ENCODE peak calls at places on chromosomes 7 and 10, in four cellular contexts. One of them, this sample, is unnamed. For H3K4me1 and H3K27me3, the result is how much of the 10 kb centered on the place peaks cover.

GRCh38 chr7:154581251-154581890 is 421.6 kb downstream of the PAXIP1 start:
- DNase-seq in heart left ventricle: no peak
- DNase-seq in tibial artery: no peak
- DNase-seq in CD8-positive, alpha-beta T cell: no peak
- DNase-seq in this sample: no peak

GRCh38 chr7:91941450-91941849 is 788 bp downstream of the AKAP9 start:
- DNase-seq in heart left ventricle: peak
- DNase-seq in tibial artery: peak
- DNase-seq in CD8-positive, alpha-beta T cell: peak
- DNase-seq in this sample: peak

GRCh38 chr10:42958142-42958868 is 118.6 kb upstream of the RET start:
- DNase-seq in heart left ventricle: no peak
- DNase-seq in tibial artery: no peak
- DNase-seq in CD8-positive, alpha-beta T cell: no peak
- DNase-seq in this sample: no peak

GRCh38 chr10:72951760-72952159 is 2.8 kb downstream of the PLA2G12B start:
- DNase-seq in heart left ventricle: no peak
- DNase-seq in tibial artery: no peak
- DNase-seq in CD8-positive, alpha-beta T cell: no peak
- DNase-seq in this sample: peak

GRCh38 chr10:474406-474805 is 215.1 kb downstream of the DIP2C start:
- DNase-seq in heart left ventricle: no peak
- DNase-seq in tibial artery: no peak
- DNase-seq in CD8-positive, alpha-beta T cell: no peak
- DNase-seq in this sample: no peak

GRCh38 chr7:149125189-149125863 is 798 bp downstream of the ZNF425 start:
- DNase-seq in heart left ventricle: no peak
- DNase-seq in tibial artery: no peak
- DNase-seq in CD8-positive, alpha-beta T cell: no peak
- DNase-seq in this sample: peak

GRCh38 chr10:78063236-78063635 is 29.6 kb downstream of the RPS24 start:
- DNase-seq in heart left ventricle: no peak
- DNase-seq in tibial artery: no peak
- DNase-seq in CD8-positive, alpha-beta T cell: no peak
- DNase-seq in this sample: no peak

GRCh38 chr7:27435461-27435860 is 192.9 kb downstream of the EVX1 start:
- DNase-seq in heart left ventricle: no peak
- DNase-seq in tibial artery: no peak
- DNase-seq in CD8-positive, alpha-beta T cell: no peak
- DNase-seq in this sample: no peak

GRCh38 chr7:142804715-142805114 is 33.9 kb downstream of the PRSS2 start:
- DNase-seq in heart left ventricle: no peak
- DNase-seq in tibial artery: no peak
- DNase-seq in CD8-positive, alpha-beta T cell: peak
- DNase-seq in this sample: no peak

GRCh38 chr7:154909241-154910105 is 93.5 kb downstream of the PAXIP1 start:
- DNase-seq in heart left ventricle: no peak
- DNase-seq in tibial artery: no peak
- DNase-seq in CD8-positive, alpha-beta T cell: no peak
- DNase-seq in this sample: no peak

GRCh38 chr10:16520900-16521299 is 779 bp downstream of the C1QL3 start:
- DNase-seq in heart left ventricle: no peak
- DNase-seq in tibial artery: no peak
- DNase-seq in CD8-positive, alpha-beta T cell: no peak
- DNase-seq in this sample: no peak

GRCh38 chr7:129778770-129779601 is 167.5 kb downstream of the NRF1 start:
- DNase-seq in heart left ventricle: no peak
- DNase-seq in tibial artery: no peak
- DNase-seq in CD8-positive, alpha-beta T cell: no peak
- DNase-seq in this sample: peak

GRCh38 chr10:18005781-18006456 is 54.2 kb downstream of the SLC39A12 start:
- DNase-seq in heart left ventricle: no peak
- DNase-seq in tibial artery: no peak
- DNase-seq in CD8-positive, alpha-beta T cell: no peak
- DNase-seq in this sample: no peak

GRCh38 chr10:35592421-35592820 is 12.7 kb upstream of the GJD4 start:
- DNase-seq in heart left ventricle: no peak
- DNase-seq in tibial artery: no peak
- DNase-seq in CD8-positive, alpha-beta T cell: no peak
- DNase-seq in this sample: no peak

GRCh38 chr7:3092468-3092867 is 48.8 kb upstream of the CARD11 start:
- DNase-seq in heart left ventricle: peak
- DNase-seq in tibial artery: peak
- DNase-seq in CD8-positive, alpha-beta T cell: peak
- DNase-seq in this sample: no peak

GRCh38 chr7:131076032-131076431 is 251.6 kb upstream of the MKLN1 start:
- DNase-seq in heart left ventricle: no peak
- DNase-seq in tibial artery: no peak
- DNase-seq in CD8-positive, alpha-beta T cell: no peak
- DNase-seq in this sample: no peak

GRCh38 chr7:135748770-135749169 is at the start of gene FAM180A:
- DNase-seq in heart left ventricle: peak
- DNase-seq in tibial artery: peak
- DNase-seq in CD8-positive, alpha-beta T cell: no peak
- DNase-seq in this sample: peak

GRCh38 chr7:70694909-70695803 is 436.8 kb upstream of the GALNT17 start:
- DNase-seq in heart left ventricle: peak
- DNase-seq in tibial artery: peak
- DNase-seq in CD8-positive, alpha-beta T cell: no peak
- DNase-seq in this sample: no peak

GRCh38 chr7:38744746-38745145 is 113.6 kb upstream of the AMPH start:
- DNase-seq in heart left ventricle: no peak
- DNase-seq in tibial artery: no peak
- DNase-seq in CD8-positive, alpha-beta T cell: no peak
- DNase-seq in this sample: peak

GRCh38 chr7:12475362-12476063 is 71.8 kb upstream of the VWDE start:
- DNase-seq in heart left ventricle: no peak
- DNase-seq in tibial artery: no peak
- DNase-seq in CD8-positive, alpha-beta T cell: no peak
- DNase-seq in this sample: peak

GRCh38 chr10:28677889-28678686 is 767 bp downstream of the BAMBI start:
- DNase-seq in heart left ventricle: peak
- DNase-seq in tibial artery: peak
- DNase-seq in CD8-positive, alpha-beta T cell: peak
- DNase-seq in this sample: no peak

GRCh38 chr10:4344544-4344994 is 481.4 kb upstream of the AKR1E2 start:
- DNase-seq in heart left ventricle: peak
- DNase-seq in tibial artery: peak
- DNase-seq in CD8-positive, alpha-beta T cell: no peak
- DNase-seq in this sample: peak

GRCh38 chr10:11612004-11613001 is 853 bp upstream of the USP6NL start:
- DNase-seq in heart left ventricle: no peak
- DNase-seq in tibial artery: no peak
- DNase-seq in CD8-positive, alpha-beta T cell: no peak
- DNase-seq in this sample: no peak

GRCh38 chr7:88310950-88311674 is 4.4 kb upstream of the STEAP4 start:
- DNase-seq in heart left ventricle: no peak
- DNase-seq in tibial artery: no peak
- DNase-seq in CD8-positive, alpha-beta T cell: no peak
- DNase-seq in this sample: no peak

GRCh38 chr7:83267141-83267631 is 104.5 kb upstream of the PCLO start:
- DNase-seq in heart left ventricle: no peak
- DNase-seq in tibial artery: no peak
- DNase-seq in CD8-positive, alpha-beta T cell: no peak
- DNase-seq in this sample: peak

GRCh38 chr7:155738652-155739537 is 73.4 kb downstream of the SHH start:
- DNase-seq in heart left ventricle: peak
- DNase-seq in tibial artery: peak
- DNase-seq in CD8-positive, alpha-beta T cell: peak
- DNase-seq in this sample: peak

GRCh38 chr10:32995751-32996150 is 37.7 kb upstream of the ITGB1 start:
- DNase-seq in heart left ventricle: no peak
- DNase-seq in tibial artery: no peak
- DNase-seq in CD8-positive, alpha-beta T cell: no peak
- DNase-seq in this sample: no peak

GRCh38 chr7:104179178-104179577 is 28.6 kb downstream of the ORC5 start:
- DNase-seq in heart left ventricle: no peak
- DNase-seq in tibial artery: no peak
- DNase-seq in CD8-positive, alpha-beta T cell: no peak
- DNase-seq in this sample: no peak

GRCh38 chr7:78063758-78064157 is 265.2 kb downstream of the PHTF2 start:
- DNase-seq in heart left ventricle: no peak
- DNase-seq in tibial artery: no peak
- DNase-seq in CD8-positive, alpha-beta T cell: no peak
- DNase-seq in this sample: no peak

GRCh38 chr7:88818552-88818951 is 23.0 kb upstream of the TEX47 start:
- DNase-seq in heart left ventricle: no peak
- DNase-seq in tibial artery: no peak
- DNase-seq in CD8-positive, alpha-beta T cell: no peak
- DNase-seq in this sample: no peak

GRCh38 chr7:28292826-28293528 is 112.4 kb upstream of the JAZF1 start:
- DNase-seq in heart left ventricle: no peak
- DNase-seq in tibial artery: no peak
- DNase-seq in CD8-positive, alpha-beta T cell: no peak
- DNase-seq in this sample: no peak

GRCh38 chr7:151694828-151695580 is 175.3 kb upstream of the RHEB start:
- DNase-seq in heart left ventricle: peak
- DNase-seq in tibial artery: peak
- DNase-seq in CD8-positive, alpha-beta T cell: no peak
- DNase-seq in this sample: no peak
- H3K4me1 ChIP-seq in heart left ventricle: under half
- H3K4me1 ChIP-seq in tibial artery: under half
- H3K4me1 ChIP-seq in CD8-positive, alpha-beta T cell: under half
- H3K4me1 ChIP-seq in this sample: under half

GRCh38 chr7:22546769-22547168 is 46.8 kb upstream of the STEAP1B start:
- DNase-seq in heart left ventricle: no peak
- DNase-seq in tibial artery: no peak
- DNase-seq in CD8-positive, alpha-beta T cell: no peak
- DNase-seq in this sample: no peak
- H3K27me3 ChIP-seq in heart left ventricle: half or more
- H3K27me3 ChIP-seq in tibial artery: half or more
- H3K27me3 ChIP-seq in CD8-positive, alpha-beta T cell: under half
- H3K27me3 ChIP-seq in this sample: under half

GRCh38 chr7:124106575-124106974 is 73.7 kb upstream of the TMEM229A start:
- DNase-seq in heart left ventricle: no peak
- DNase-seq in tibial artery: no peak
- DNase-seq in CD8-positive, alpha-beta T cell: no peak
- DNase-seq in this sample: no peak

GRCh38 chr7:124100190-124100589 is 67.3 kb upstream of the TMEM229A start:
- DNase-seq in heart left ventricle: no peak
- DNase-seq in tibial artery: no peak
- DNase-seq in CD8-positive, alpha-beta T cell: no peak
- DNase-seq in this sample: no peak

GRCh38 chr7:124101173-124101768 is 68.4 kb upstream of the TMEM229A start:
- DNase-seq in heart left ventricle: no peak
- DNase-seq in tibial artery: no peak
- DNase-seq in CD8-positive, alpha-beta T cell: no peak
- DNase-seq in this sample: no peak
- TF ChIP-seq CTCF in heart left ventricle: no peak
- TF ChIP-seq CTCF in tibial artery: no peak
- TF ChIP-seq CTCF in CD8-positive, alpha-beta T cell: no peak
- TF ChIP-seq CTCF in this sample: peak

DNA sequence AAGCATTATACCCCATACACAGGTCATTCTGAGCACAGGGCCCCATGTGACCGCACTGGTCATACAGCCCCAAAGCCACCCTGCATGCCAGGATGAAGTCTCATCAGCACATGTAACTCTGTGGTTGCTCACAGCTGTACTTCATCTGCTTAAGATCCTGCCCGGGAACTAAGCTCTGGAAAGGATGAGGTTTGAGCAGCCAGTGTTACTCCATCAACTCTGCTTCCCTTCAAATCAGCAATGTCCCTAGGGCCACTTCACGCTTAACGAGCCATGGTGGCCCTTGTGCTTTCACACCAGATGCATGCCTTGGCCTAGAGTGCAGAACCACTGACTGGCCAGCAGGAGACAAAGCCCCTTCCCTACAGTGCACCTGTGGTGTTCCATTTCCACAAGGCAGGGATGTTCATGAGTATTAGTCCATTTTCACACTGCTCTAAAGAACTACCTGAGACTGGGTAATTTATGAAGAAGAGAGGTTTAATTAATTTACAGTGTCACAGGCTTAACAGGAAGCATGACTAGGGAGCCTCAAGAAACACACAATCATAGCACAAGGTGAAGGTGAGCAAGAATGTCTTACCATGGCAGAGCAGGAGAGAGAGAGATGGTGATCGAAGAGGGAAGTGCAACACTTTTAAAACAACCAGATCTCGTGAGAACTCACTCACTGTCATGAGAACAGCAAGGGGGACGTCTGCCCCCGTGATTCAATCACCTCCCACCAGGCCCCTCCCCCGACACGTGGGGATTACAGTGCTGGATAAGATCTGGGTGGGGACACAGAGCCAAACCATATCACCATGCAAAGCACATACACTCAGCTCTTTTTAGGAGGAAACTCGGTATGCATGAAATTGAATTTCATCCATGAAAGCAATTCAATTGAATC is 149.0 kb upstream of the CDCA7L start:
- DNase-seq in heart left ventricle: no peak
- DNase-seq in tibial artery: no peak
- DNase-seq in CD8-positive, alpha-beta T cell: no peak
- DNase-seq in this sample: no peak
- H3K4me1 ChIP-seq in heart left ventricle: under half
- H3K4me1 ChIP-seq in tibial artery: under half
- H3K4me1 ChIP-seq in CD8-positive, alpha-beta T cell: under half
- H3K4me1 ChIP-seq in this sample: under half

DNA sequence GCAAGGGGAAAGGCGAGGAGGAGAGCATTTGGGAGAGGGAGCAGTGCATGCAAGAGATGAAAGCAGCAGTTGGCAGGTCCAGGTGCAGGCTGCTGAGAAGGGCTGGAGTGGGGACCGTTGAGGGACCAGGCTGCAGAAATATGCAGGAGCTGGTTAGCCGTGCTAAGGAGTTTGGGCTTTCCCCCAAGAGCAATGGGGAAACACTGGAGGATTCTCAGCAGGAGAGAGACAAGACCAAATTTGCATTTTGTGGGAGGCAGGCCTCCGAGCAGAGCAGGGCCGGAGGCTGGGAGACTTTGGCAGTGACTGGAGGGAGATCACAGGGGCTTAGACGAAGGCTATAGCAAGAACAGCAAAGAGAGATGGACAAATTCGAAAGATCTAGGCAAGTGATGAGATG is 11.8 kb downstream of the BTBD16 start:
- DNase-seq in heart left ventricle: no peak
- DNase-seq in tibial artery: no peak
- DNase-seq in CD8-positive, alpha-beta T cell: no peak
- DNase-seq in this sample: no peak
- H3K27me3 ChIP-seq in heart left ventricle: under half
- H3K27me3 ChIP-seq in tibial artery: under half
- H3K27me3 ChIP-seq in CD8-positive, alpha-beta T cell: under half
- H3K27me3 ChIP-seq in this sample: under half

DNA sequence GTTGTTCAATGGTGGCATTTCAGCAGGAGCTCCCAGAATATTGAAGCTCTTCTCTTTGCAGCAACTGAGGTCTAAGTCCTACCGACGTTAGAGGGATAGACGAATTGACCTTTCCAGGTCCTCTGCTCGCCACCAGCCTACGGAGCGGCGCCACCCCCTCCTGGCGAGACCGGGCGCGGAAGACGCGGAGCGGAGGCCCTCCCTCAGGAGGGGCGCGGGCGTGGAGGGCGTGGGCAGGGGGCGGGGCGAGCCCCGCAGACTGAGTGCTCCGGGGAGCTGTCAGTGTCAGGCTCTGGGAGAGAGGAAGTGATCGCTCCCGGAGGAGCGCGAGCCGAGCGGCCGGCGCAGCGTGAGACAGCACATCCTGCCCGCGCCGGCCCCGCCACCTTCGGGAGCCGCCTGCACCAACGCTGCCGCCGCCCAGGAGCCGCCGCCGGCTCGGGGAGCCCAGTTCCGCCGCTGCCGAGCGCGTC is at the start of gene DYNC1I1:
- DNase-seq in heart left ventricle: peak
- DNase-seq in tibial artery: peak
- DNase-seq in CD8-positive, alpha-beta T cell: no peak
- DNase-seq in this sample: peak
- TF ChIP-seq CTCF in heart left ventricle: no peak
- TF ChIP-seq CTCF in tibial artery: no peak
- TF ChIP-seq CTCF in CD8-positive, alpha-beta T cell: no peak
- TF ChIP-seq CTCF in this sample: peak